ENCODE peak calls at places on chromosome 21, in five cellular contexts. Q, I, B, D and Y are unnamed samples.
A peak's percentile ranks its signal among the peaks of the same experiment; 100 is the strongest.

GRCh38 chr21:15667010-15667409 is 62.8 kb upstream of the USP25 start:
- DNase-seq in Q (no peak), I (no peak), B (no peak), D (no peak), Y (no peak)

GRCh38 chr21:31974454-31974985 is 101.7 kb downstream of the HUNK start:
- DNase-seq in Q (no peak), I (no peak), B (no peak), D (no peak), Y (peak; percentile 94)

GRCh38 chr21:20802631-20803260 is 195.5 kb upstream of the NCAM2 start:
- DNase-seq in Q (no peak), I (no peak), B (no peak), D (no peak), Y (no peak)

GRCh38 chr21:42456457-42456856 is 39.6 kb downstream of the RSPH1 start:
- DNase-seq in Q (no peak), I (no peak), B (no peak), D (no peak), Y (peak; percentile 70)

GRCh38 chr21:24896735-24897124 is 710.6 kb downstream of the MRPL39 start:
- DNase-seq in Q (no peak), I (no peak), B (no peak), D (no peak), Y (no peak)

GRCh38 chr21:39720126-39720778 is 24.7 kb upstream of the IGSF5 start:
- DNase-seq in Q (no peak), I (no peak), B (no peak), D (no peak), Y (no peak)

GRCh38 chr21:43728467-43729390 is 9.8 kb downstream of the PDXK start:
- DNase-seq in Q (peak; percentile 99), I (peak; percentile 96), B (peak; percentile 97), D (peak; percentile 90), Y (peak; percentile 22)

GRCh38 chr21:30463713-30464112 is 16.5 kb downstream of the KRTAP19-1 start:
- DNase-seq in Q (no peak), I (no peak), B (no peak), D (no peak), Y (peak; percentile 20)

GRCh38 chr21:43778469-43779335 is 2.6 kb upstream of the CSTB start:
- DNase-seq in Q (no peak), I (no peak), B (no peak), D (no peak), Y (peak; percentile 78)

GRCh38 chr21:43467785-43468184 is 40.9 kb upstream of the SIK1 start:
- DNase-seq in Q (peak; percentile 7), I (peak; percentile 22), B (no peak), D (no peak), Y (no peak)

GRCh38 chr21:43347461-43347860 is 79.5 kb downstream of the SIK1 start:
- DNase-seq in Q (no peak), I (no peak), B (no peak), D (no peak), Y (no peak)

GRCh38 chr21:42157606-42158310 is 61.2 kb upstream of the ABCG1 start:
- DNase-seq in Q (peak; percentile 43), I (no peak), B (no peak), D (no peak), Y (no peak)

GRCh38 chr21:42939581-42940413 is 14.4 kb upstream of the ERVH48-1 start:
- DNase-seq in Q (peak; percentile 95), I (peak; percentile 77), B (peak; percentile 88), D (no peak), Y (no peak)

GRCh38 chr21:18951291-18952038 is 547.9 kb upstream of the TMPRSS15 start:
- DNase-seq in Q (no peak), I (no peak), B (no peak), D (no peak), Y (peak; percentile 39)

GRCh38 chr21:36297938-36298572 is 21.9 kb upstream of the MORC3 start:
- DNase-seq in Q (peak; percentile 69), I (peak; percentile 39), B (peak; percentile 66), D (peak; percentile 70), Y (peak; percentile 81)

GRCh38 chr21:39006653-39007417 is 176.4 kb downstream of the PSMG1 start:
- DNase-seq in Q (no peak), I (peak; percentile 74), B (peak; percentile 86), D (no peak), Y (no peak)

GRCh38 chr21:28776251-28776650 is 216.4 kb downstream of the LTN1 start:
- DNase-seq in Q (no peak), I (no peak), B (no peak), D (no peak), Y (no peak)

GRCh38 chr21:24225432-24225831 is 1381.8 kb downstream of the MRPL39 start:
- DNase-seq in Q (no peak), I (no peak), B (no peak), D (no peak), Y (no peak)

GRCh38 chr21:27571706-27572105 is 604.8 kb upstream of the ADAMTS5 start:
- DNase-seq in Q (no peak), I (no peak), B (no peak), D (no peak), Y (no peak)

GRCh38 chr21:37300114-37300746 is 33.1 kb upstream of the VPS26C start:
- DNase-seq in Q (no peak), I (no peak), B (no peak), D (no peak), Y (no peak)

GRCh38 chr21:16330340-16331319 is 600.8 kb downstream of the USP25 start:
- DNase-seq in Q (no peak), I (no peak), B (peak; percentile 34), D (no peak), Y (peak; percentile 54)

GRCh38 chr21:31354604-31355443 is 10.8 kb upstream of the TIAM1 start:
- DNase-seq in Q (no peak), I (no peak), B (no peak), D (no peak), Y (peak; percentile 40)

GRCh38 chr21:33644383-33645074 is 2.2 kb downstream of the ITSN1 start:
- DNase-seq in Q (peak; percentile 65), I (no peak), B (no peak), D (no peak), Y (no peak)

GRCh38 chr21:33642027-33642895 is at the start of gene ITSN1:
- DNase-seq in Q (peak; percentile 100), I (peak; percentile 100), B (peak; percentile 100), D (peak; percentile 95), Y (peak; percentile 99)

GRCh38 chr21:33645730-33646129 is 3.4 kb downstream of the ITSN1 start:
- DNase-seq in Q (no peak), I (no peak), B (no peak), D (no peak), Y (no peak)

GRCh38 chr21:33642896-33643657 is 776 bp downstream of the ITSN1 start:
- DNase-seq in Q (peak; percentile 69), I (peak; percentile 60), B (peak; percentile 30), D (peak; percentile 51), Y (no peak)

DNA sequence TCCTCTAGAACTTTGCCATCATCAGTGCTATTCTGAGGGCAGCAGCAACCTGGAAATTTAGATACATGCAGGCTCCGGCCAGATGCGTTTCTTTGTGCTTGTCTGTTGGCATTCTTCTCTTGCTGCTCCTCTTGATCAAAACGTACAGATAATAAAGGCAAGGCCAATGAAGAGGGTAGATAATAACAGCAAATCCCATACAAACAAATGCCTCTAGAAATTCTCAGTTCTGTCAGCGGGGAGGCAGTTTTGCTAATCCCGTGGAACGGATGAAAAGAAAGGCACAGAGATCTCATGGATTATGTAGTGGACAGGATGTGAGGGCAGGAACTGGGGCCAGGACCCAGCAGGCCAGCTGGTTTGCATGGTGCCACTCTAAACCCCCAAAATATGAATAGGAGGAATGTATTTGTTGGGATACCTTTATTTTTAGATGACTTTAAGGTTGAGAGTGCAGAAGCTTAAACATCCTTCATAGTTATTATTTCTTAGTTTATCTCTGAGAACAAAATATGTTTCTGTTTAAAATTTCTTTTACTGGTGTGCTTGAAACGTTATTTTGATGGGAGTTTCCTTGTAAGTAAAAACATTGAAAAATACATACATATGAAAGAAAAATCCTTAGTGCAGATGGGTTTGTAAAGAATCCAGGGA is 1.5 kb downstream of the ITSN1 start:
- DNase-seq in Q (no peak), I (no peak), B (no peak), D (no peak), Y (no peak)
- H3K4me3 ChIP-seq in Q (peak overlapping the region; percentile 99), I (peak overlapping the region; percentile 87), B (peak overlapping the region; percentile 97), D (peak overlapping the region; percentile 88), Y (peak overlapping the region; percentile 92)

GRCh38 chr21:34521561-34521960 is 9.6 kb upstream of the KCNE1 start:
- DNase-seq in Q (no peak), I (no peak), B (no peak), D (no peak), Y (no peak)

GRCh38 chr21:34522284-34522683 is 10.3 kb upstream of the KCNE1 start:
- DNase-seq in Q (no peak), I (no peak), B (no peak), D (no peak), Y (no peak)

GRCh38 chr21:34524671-34525601 is 12.9 kb upstream of the KCNE1 start:
- DNase-seq in Q (peak; percentile 76), I (no peak), B (no peak), D (no peak), Y (no peak)

GRCh38 chr21:34520769-34521508 is 8.9 kb upstream of the KCNE1 start:
- DNase-seq in Q (no peak), I (no peak), B (no peak), D (no peak), Y (no peak)

DNA sequence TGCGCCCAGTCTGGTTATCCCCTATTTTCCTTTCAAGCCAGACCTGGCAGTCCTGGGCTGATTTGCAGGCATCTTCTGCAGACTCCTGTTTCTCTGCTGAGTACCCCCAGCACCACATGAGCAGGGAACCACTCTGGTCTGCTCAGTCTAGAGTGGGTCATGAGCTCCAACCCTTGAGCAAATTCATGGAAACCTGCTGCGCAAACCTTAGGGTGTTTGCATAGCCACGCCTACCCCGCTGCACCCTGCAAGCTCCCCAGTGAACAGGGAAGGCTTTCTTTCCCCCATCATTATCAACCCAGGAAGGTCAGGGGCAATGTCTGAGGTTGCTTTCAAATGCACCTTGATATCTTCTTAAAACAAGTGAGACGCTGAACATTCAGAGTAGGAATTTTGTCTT is 11.0 kb upstream of the KCNE1 start:
- DNase-seq in Q (no peak), I (no peak), B (no peak), D (no peak), Y (no peak)
- H3K4me3 ChIP-seq in Q (no peak overlapping the region), I (no peak overlapping the region), B (no peak overlapping the region), D (no peak overlapping the region), Y (no peak overlapping the region)

DNA sequence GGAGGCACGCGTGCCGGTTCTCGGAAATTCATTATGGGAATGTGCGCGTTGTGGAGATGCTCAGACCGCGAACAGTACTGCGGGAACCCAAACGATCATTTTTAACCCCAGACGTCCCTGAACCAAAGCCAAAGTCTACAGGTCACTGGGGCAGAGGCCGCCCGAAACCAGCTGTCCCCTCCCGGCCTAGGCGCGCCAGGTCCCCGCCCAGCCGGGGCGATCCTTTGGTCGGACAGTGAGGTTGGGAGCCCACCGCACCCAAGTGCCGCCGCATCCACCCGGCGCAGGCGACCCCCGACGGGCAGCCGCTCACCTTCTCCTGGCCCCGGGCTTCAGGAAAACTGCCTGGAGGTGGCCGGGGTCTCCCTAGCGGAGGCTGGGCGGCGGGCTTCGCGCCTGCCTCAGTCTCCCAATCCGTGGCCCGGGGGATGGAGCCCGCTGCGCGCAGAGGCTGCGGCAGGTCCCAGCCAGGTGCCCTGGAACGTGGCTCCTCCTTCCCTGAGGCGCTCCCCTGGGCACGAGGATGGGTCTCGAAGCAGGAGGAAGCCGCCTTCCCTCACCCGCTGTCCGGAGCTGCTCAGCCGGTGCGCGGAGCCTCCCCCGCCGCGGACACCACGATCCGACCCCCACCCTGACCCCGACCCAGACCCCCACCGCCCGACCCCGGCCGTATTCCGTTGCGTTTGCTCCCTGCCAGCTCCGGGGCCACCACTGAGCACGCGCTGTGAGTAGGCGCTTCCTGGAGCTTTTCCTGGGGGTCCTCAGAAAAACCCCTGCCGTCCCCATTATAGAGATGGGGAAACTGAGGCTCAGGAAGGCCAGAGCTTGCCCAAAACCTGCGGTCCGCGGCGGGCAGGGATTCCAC is 8.1 kb upstream of the SLX9 start:
- DNase-seq in Q (no peak), I (peak; percentile 59), B (no peak), D (no peak), Y (no peak)
- H3K4me3 ChIP-seq in Q (peak overlapping the region; percentile 45), I (peak overlapping the region; percentile 63), B (peak overlapping the region; percentile 41), D (peak overlapping the region; percentile 73), Y (peak overlapping the region; percentile 40)

GRCh38 chr21:40845621-40846020 is 1.3 kb downstream of the DSCAM start:
- DNase-seq in Q (no peak), I (no peak), B (no peak), D (no peak), Y (no peak)
- H3K4me3 ChIP-seq in Q (no peak overlapping the region), I (no peak overlapping the region), B (no peak overlapping the region), D (no peak overlapping the region), Y (no peak overlapping the region)